ENCODE peak calls at places on chromosomes 5 and 9, in five cellular contexts. One of them, this sample, is unnamed.

GRCh38 chr5:82364497-82364896 is 86.3 kb upstream of the RPS23 start:
- DNase-seq in body of pancreas: no peak
- DNase-seq in germinal center: no peak
- DNase-seq in epithelial cell of esophagus: peak; percentile 74
- DNase-seq in activated CD4-positive, alpha-beta T cell treated with anti-CD3 and anti-CD28 coated beads, Interleukin-2, amount 50 U/mL, for 1 hour: no peak
- DNase-seq in this sample: no peak

GRCh38 chr9:133683494-133684460 is 47.6 kb downstream of the DBH start:
- DNase-seq in epithelial cell of esophagus: no peak
- DNase-seq in body of pancreas: peak; percentile 47
- DNase-seq in activated CD4-positive, alpha-beta T cell treated with anti-CD3 and anti-CD28 coated beads, Interleukin-2, amount 50 U/mL, for 1 hour: peak; percentile 73
- DNase-seq in germinal center: no peak
- DNase-seq in this sample: no peak

GRCh38 chr5:120932480-120932879 is 468.4 kb downstream of the PRR16 start:
- DNase-seq in germinal center: no peak
- DNase-seq in epithelial cell of esophagus: no peak
- DNase-seq in activated CD4-positive, alpha-beta T cell treated with anti-CD3 and anti-CD28 coated beads, Interleukin-2, amount 50 U/mL, for 1 hour: no peak
- DNase-seq in body of pancreas: no peak
- DNase-seq in this sample: no peak

GRCh38 chr5:135156715-135157404 is 122.8 kb upstream of the PITX1 start:
- DNase-seq in activated CD4-positive, alpha-beta T cell treated with anti-CD3 and anti-CD28 coated beads, Interleukin-2, amount 50 U/mL, for 1 hour: no peak
- DNase-seq in epithelial cell of esophagus: peak; percentile 100
- DNase-seq in body of pancreas: no peak
- DNase-seq in germinal center: no peak
- DNase-seq in this sample: no peak

GRCh38 chr9:135612981-135613910 is 26.1 kb downstream of the GLT6D1 start:
- DNase-seq in activated CD4-positive, alpha-beta T cell treated with anti-CD3 and anti-CD28 coated beads, Interleukin-2, amount 50 U/mL, for 1 hour: no peak
- DNase-seq in body of pancreas: no peak
- DNase-seq in germinal center: no peak
- DNase-seq in epithelial cell of esophagus: no peak
- DNase-seq in this sample: peak; percentile 22

GRCh38 chr9:35844628-35845301 is 15.7 kb downstream of the TMEM8B start:
- DNase-seq in germinal center: peak; percentile 71
- DNase-seq in activated CD4-positive, alpha-beta T cell treated with anti-CD3 and anti-CD28 coated beads, Interleukin-2, amount 50 U/mL, for 1 hour: peak; percentile 4
- DNase-seq in body of pancreas: peak; percentile 83
- DNase-seq in epithelial cell of esophagus: peak; percentile 90
- DNase-seq in this sample: peak; percentile 69

GRCh38 chr5:178288373-178289368 is 56.1 kb upstream of the PHYKPL start:
- DNase-seq in activated CD4-positive, alpha-beta T cell treated with anti-CD3 and anti-CD28 coated beads, Interleukin-2, amount 50 U/mL, for 1 hour: no peak
- DNase-seq in body of pancreas: no peak
- DNase-seq in germinal center: no peak
- DNase-seq in epithelial cell of esophagus: peak; percentile 85
- DNase-seq in this sample: no peak

GRCh38 chr5:149452007-149452664 is 73.0 kb upstream of the IL17B start:
- DNase-seq in body of pancreas: peak; percentile 72
- DNase-seq in epithelial cell of esophagus: no peak
- DNase-seq in activated CD4-positive, alpha-beta T cell treated with anti-CD3 and anti-CD28 coated beads, Interleukin-2, amount 50 U/mL, for 1 hour: no peak
- DNase-seq in germinal center: no peak
- DNase-seq in this sample: peak; percentile 53

GRCh38 chr5:53603009-53603687 is 42.7 kb downstream of the NDUFS4 start:
- DNase-seq in activated CD4-positive, alpha-beta T cell treated with anti-CD3 and anti-CD28 coated beads, Interleukin-2, amount 50 U/mL, for 1 hour: no peak
- DNase-seq in body of pancreas: no peak
- DNase-seq in germinal center: no peak
- DNase-seq in epithelial cell of esophagus: peak; percentile 48
- DNase-seq in this sample: no peak

GRCh38 chr9:130912932-130913598 is 16.5 kb upstream of the QRFP start:
- DNase-seq in germinal center: no peak
- DNase-seq in activated CD4-positive, alpha-beta T cell treated with anti-CD3 and anti-CD28 coated beads, Interleukin-2, amount 50 U/mL, for 1 hour: no peak
- DNase-seq in epithelial cell of esophagus: peak; percentile 90
- DNase-seq in body of pancreas: no peak
- DNase-seq in this sample: no peak